ENCODE peak calls at places on chromosomes 4 and X, in seven cellular contexts. M, P, Y, G, U, O and E are unnamed samples.
A peak's percentile ranks its signal among the peaks of the same experiment; 100 is the strongest.

GRCh38 chr4:138908134-138908533 is 107.4 kb upstream of the NOCT start:
- DNase-seq in M (no peak), P (no peak), Y (no peak), G (no peak), U (no peak), O (no peak), E (no peak)

GRCh38 chr4:169239236-169239905 is 31.4 kb downstream of the SH3RF1 start:
- DNase-seq in M (no peak), P (no peak), Y (no peak), G (no peak), U (peak; percentile 58), O (no peak), E (no peak)

GRCh38 chr4:20624783-20625364 is 75.4 kb upstream of the PACRGL start:
- DNase-seq in M (no peak), P (no peak), Y (no peak), G (peak; percentile 45), U (no peak), O (peak; percentile 32), E (no peak)

GRCh38 chr4:152935661-152936445 is at the start of gene FHDC1:
- DNase-seq in M (no peak), P (peak; percentile 92), Y (peak; percentile 90), G (no peak), U (no peak), O (no peak), E (peak; percentile 58)

GRCh38 chr4:48910511-48910910 is 3.9 kb upstream of the OCIAD2 start:
- DNase-seq in M (no peak), P (no peak), Y (no peak), G (no peak), U (peak; percentile 36), O (peak; percentile 16), E (no peak)

GRCh38 chr4:104942990-104943758 is 203.5 kb upstream of the TET2 start:
- DNase-seq in M (no peak), P (no peak), Y (no peak), G (no peak), U (peak; percentile 6), O (no peak), E (peak; percentile 4)

GRCh38 chrX:446243-446642 is 59.5 kb upstream of the PPP2R3B start:
- DNase-seq in M (no peak), P (peak; percentile 78), Y (no peak), G (no peak), U (no peak), O (no peak), E (no peak)

GRCh38 chr4:165872443-165873297 is at the start of gene TLL1:
- DNase-seq in M (no peak), P (peak; percentile 34), Y (no peak), G (peak; percentile 30), U (peak; percentile 6), O (no peak), E (no peak)

GRCh38 chr4:78777556-78777900 is 1.4 kb downstream of the BMP2K start:
- DNase-seq in M (no peak), P (no peak), Y (no peak), G (no peak), U (no peak), O (no peak), E (no peak)

GRCh38 chr4:176611351-176611750 is 181.4 kb downstream of the VEGFC start:
- DNase-seq in M (no peak), P (no peak), Y (no peak), G (peak; percentile 10), U (peak; percentile 12), O (no peak), E (no peak)

GRCh38 chr4:176610594-176610993 is 182.1 kb downstream of the VEGFC start:
- DNase-seq in M (no peak), P (no peak), Y (no peak), G (no peak), U (no peak), O (no peak), E (no peak)

GRCh38 chr4:176607807-176608206 is 184.9 kb downstream of the VEGFC start:
- DNase-seq in M (no peak), P (no peak), Y (no peak), G (no peak), U (no peak), O (no peak), E (no peak)

GRCh38 chr4:176611954-176612353 is 180.8 kb downstream of the VEGFC start:
- DNase-seq in M (no peak), P (no peak), Y (no peak), G (no peak), U (no peak), O (no peak), E (no peak)
- TF ChIP-seq CTCF in M (no peak), P (no peak), Y (no peak), G (no peak), U (no peak), O (no peak), E (no peak)

GRCh38 chr4:154312246-154312645 is 179.4 kb downstream of the DCHS2 start:
- DNase-seq in M (no peak), P (no peak), Y (no peak), G (no peak), U (no peak), O (no peak), E (no peak)

GRCh38 chr4:154313004-154313587 is 178.5 kb downstream of the DCHS2 start:
- DNase-seq in M (no peak), P (no peak), Y (no peak), G (no peak), U (no peak), O (no peak), E (no peak)

GRCh38 chr4:154317600-154317999 is 174.0 kb downstream of the DCHS2 start:
- DNase-seq in M (no peak), P (no peak), Y (no peak), G (no peak), U (no peak), O (no peak), E (no peak)

GRCh38 chr4:154315741-154316140 is 175.9 kb downstream of the DCHS2 start:
- DNase-seq in M (no peak), P (no peak), Y (no peak), G (no peak), U (no peak), O (no peak), E (no peak)

DNA sequence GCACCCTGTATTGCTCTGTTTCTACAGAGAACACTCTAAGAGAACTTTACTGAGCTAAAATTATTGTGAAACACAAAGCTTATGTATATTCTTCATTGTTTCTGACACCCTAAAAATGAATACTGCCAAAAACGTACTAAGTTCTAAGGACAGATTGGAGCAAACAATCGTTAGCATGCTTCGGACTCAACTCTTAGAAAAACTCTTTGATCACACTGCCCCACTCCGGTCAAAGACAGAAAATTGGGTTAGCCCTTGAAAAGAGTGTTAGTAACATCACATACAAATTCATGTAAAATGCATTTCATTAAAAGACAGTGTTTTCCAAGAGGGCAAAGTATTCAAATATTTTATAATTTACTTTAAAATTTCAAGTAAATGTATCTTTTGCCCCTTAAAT is 177.4 kb downstream of the DCHS2 start:
- DNase-seq in M (no peak), P (no peak), Y (no peak), G (peak; percentile 40), U (peak; percentile 56), O (peak; percentile 66), E (no peak)
- TF ChIP-seq CTCF in M (peak; percentile 28), P (peak; percentile 48), Y (no peak), G (no peak), U (peak; percentile 47), O (peak; percentile 68), E (no peak)

GRCh38 chr4:127622923-127623754 is 9.6 kb upstream of the INTU start:
- DNase-seq in M (no peak), P (peak; percentile 86), Y (no peak), G (peak; percentile 20), U (peak; percentile 40), O (peak; percentile 6), E (no peak)
- TF ChIP-seq CTCF in M (no peak), P (peak; percentile 60), Y (no peak), G (peak; percentile 29), U (no peak), O (peak; percentile 23), E (no peak)

GRCh38 chr4:2964077-2964471 is 703 bp downstream of the GRK4 start:
- DNase-seq in M (no peak), P (no peak), Y (no peak), G (no peak), U (no peak), O (no peak), E (peak; percentile 38)

GRCh38 chr4:2965262-2965661 is 1.9 kb downstream of the GRK4 start:
- DNase-seq in M (no peak), P (no peak), Y (no peak), G (no peak), U (no peak), O (no peak), E (no peak)

GRCh38 chr4:2962099-2962455 is 1.1 kb downstream of the NOP14 start:
- DNase-seq in M (no peak), P (no peak), Y (no peak), G (no peak), U (no peak), O (no peak), E (peak; percentile 48)

GRCh38 chr4:2962614-2963184 is 507 bp downstream of the NOP14 start:
- DNase-seq in M (no peak), P (peak; percentile 66), Y (peak; percentile 36), G (peak; percentile 55), U (peak; percentile 54), O (peak; percentile 43), E (peak; percentile 65)

GRCh38 chr4:2963185-2964076 is at the start of the genes GRK4 and NOP14:
- DNase-seq in M (peak; percentile 98), P (peak; percentile 98), Y (peak; percentile 99), G (peak; percentile 99), U (peak; percentile 98), O (peak; percentile 99), E (peak; percentile 99)
- TF ChIP-seq CTCF in M (peak; percentile 52), P (no peak), Y (peak; percentile 39), G (no peak), U (no peak), O (no peak), E (no peak)

GRCh38 chr4:33060873-33061542 is 2340.8 kb downstream of the PCDH7 start:
- DNase-seq in M (no peak), P (peak; percentile 79), Y (no peak), G (peak; percentile 67), U (peak; percentile 67), O (peak; percentile 52), E (no peak)
- TF ChIP-seq CTCF in M (peak; percentile 44), P (peak; percentile 92), Y (peak; percentile 15), G (peak; percentile 82), U (peak; percentile 38), O (peak; percentile 94), E (peak; percentile 59)